ENCODE peak calls at places on chromosome 1, in eight cellular contexts. D is AG10803, Q is left lung, R is colonic mucosa, Y is mammary epithelial cell, W is esophagus squamous epithelium, M is uterus, Z is spleen. N is an unnamed sample.

GRCh38 chr1:12478612-12478985 is 139.4 kb downstream of the DHRS3 start:
- DNase-seq in D (no peak), Q (no peak), R (no peak), Y (no peak), W (no peak), M (peak), Z (peak), N (no peak)

GRCh38 chr1:50369830-50370229 is 53.4 kb downstream of the DMRTA2 start:
- DNase-seq in D (no peak), Q (no peak), R (no peak), Y (peak), W (no peak), M (no peak), Z (no peak), N (no peak)

GRCh38 chr1:19006000-19006399 is 49.5 kb upstream of the IFFO2 start:
- DNase-seq in D (no peak), Q (no peak), R (peak), Y (no peak), W (no peak), M (no peak), Z (no peak), N (no peak)

GRCh38 chr1:38221006-38221649 is 174.5 kb upstream of the POU3F1 start:
- DNase-seq in D (peak), Q (no peak), R (no peak), Y (peak), W (no peak), M (no peak), Z (no peak), N (no peak)

GRCh38 chr1:111563619-111564018 is 56.0 kb upstream of the RAP1A start:
- DNase-seq in D (peak), Q (no peak), R (no peak), Y (peak), W (no peak), M (peak), Z (no peak), N (no peak)

GRCh38 chr1:28751315-28752056 is 14.7 kb downstream of the YTHDF2 start:
- DNase-seq in D (peak), Q (no peak), R (no peak), Y (peak), W (no peak), M (no peak), Z (no peak), N (no peak)

GRCh38 chr1:188043536-188044245 is 1214.9 kb downstream of the PLA2G4A start:
- DNase-seq in D (no peak), Q (no peak), R (no peak), Y (no peak), W (no peak), M (no peak), Z (no peak), N (no peak)

GRCh38 chr1:177355575-177355974 is 184.8 kb downstream of the BRINP2 start:
- DNase-seq in D (peak), Q (no peak), R (no peak), Y (peak), W (no peak), M (no peak), Z (no peak), N (no peak)

GRCh38 chr1:46411601-46412341 is 17.7 kb downstream of the FAAH start:
- DNase-seq in D (no peak), Q (no peak), R (no peak), Y (no peak), W (no peak), M (no peak), Z (peak), N (no peak)
- TF ChIP-seq CTCF in D (no peak), Q (no peak), R (no peak), Y (peak), W (no peak), M (no peak), Z (no peak), N (peak)

GRCh38 chr1:17799642-17800041 is 44.5 kb downstream of the ACTL8 start:
- DNase-seq in D (no peak), Q (no peak), R (no peak), Y (no peak), W (no peak), M (no peak), Z (no peak), N (no peak)
- H3K4me3 ChIP-seq in D (no peak), Q (no peak), R (no peak), Y (no peak), W (no peak), M (no peak), Z (no peak), N (no peak)

GRCh38 chr1:232611834-232612233 is 18.1 kb downstream of the SIPA1L2 start:
- DNase-seq in D (no peak), Q (no peak), R (no peak), Y (no peak), W (no peak), M (no peak), Z (no peak), N (no peak)
- TF ChIP-seq CTCF in D (no peak), Q (no peak), R (no peak), Y (no peak), W (no peak), M (no peak), Z (no peak), N (no peak)

GRCh38 chr1:93350322-93350721 is 4.6 kb downstream of the DR1 start:
- DNase-seq in D (no peak), Q (no peak), R (no peak), Y (no peak), W (no peak), M (no peak), Z (no peak), N (no peak)
- H3K4me3 ChIP-seq in D (no peak), Q (no peak), R (no peak), Y (peak), W (no peak), M (no peak), Z (no peak), N (no peak)

DNA sequence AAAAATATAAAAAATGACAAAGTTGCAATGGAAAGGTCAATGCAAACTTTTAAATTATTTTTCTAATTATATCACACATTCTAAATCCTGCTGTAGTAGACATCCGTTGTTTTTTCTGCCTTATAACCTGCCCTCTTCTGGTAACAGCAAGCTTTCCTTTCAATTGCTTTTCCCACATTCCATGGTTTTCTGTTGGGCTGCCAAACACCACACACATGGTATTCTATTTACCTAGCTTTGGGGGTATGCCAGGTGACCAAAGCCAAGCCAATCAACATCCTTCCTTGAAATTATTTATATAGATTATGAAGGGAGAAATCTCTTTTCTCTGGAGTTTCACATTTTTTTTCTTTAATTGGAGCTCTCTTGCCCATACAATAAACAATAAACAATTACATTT is 3.4 kb upstream of the LAMC1 start:
- DNase-seq in D (peak), Q (no peak), R (no peak), Y (peak), W (no peak), M (no peak), Z (no peak), N (no peak)
- TF ChIP-seq CTCF in D (peak), Q (no peak), R (no peak), Y (peak), W (no peak), M (no peak), Z (no peak), N (no peak)

GRCh38 chr1:34212673-34213072 is 36.0 kb downstream of the C1orf94 start:
- DNase-seq in D (no peak), Q (no peak), R (no peak), Y (no peak), W (no peak), M (no peak), Z (no peak), N (no peak)
- H3K4me3 ChIP-seq in D (no peak), Q (no peak), R (no peak), Y (no peak), W (no peak), M (no peak), Z (no peak), N (no peak)

DNA sequence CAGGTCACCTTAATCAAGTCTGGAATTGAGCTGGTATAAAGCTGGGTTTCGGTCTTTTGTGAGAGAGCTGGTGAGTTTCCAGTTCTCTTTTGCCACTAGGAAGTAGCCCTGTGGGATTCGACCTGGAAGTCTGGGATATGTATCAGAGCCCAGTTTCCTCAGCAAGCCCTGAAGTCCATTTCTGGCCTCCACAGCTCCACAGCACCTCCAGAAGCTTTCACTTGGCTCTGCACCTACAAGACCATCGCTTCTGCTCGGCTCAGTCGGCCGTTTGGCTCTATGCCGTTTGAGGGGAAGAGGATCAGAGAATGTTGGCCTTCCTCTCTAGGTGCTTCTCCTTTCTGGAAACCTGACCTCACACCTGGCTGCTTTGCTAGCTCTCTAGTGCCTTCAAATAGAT is 148.0 kb downstream of the GALNT2 start:
- DNase-seq in D (peak), Q (no peak), R (peak), Y (no peak), W (no peak), M (peak), Z (no peak), N (peak)
- TF ChIP-seq CTCF in D (peak), Q (peak), R (peak), Y (peak), W (peak), M (peak), Z (no peak), N (peak)

DNA sequence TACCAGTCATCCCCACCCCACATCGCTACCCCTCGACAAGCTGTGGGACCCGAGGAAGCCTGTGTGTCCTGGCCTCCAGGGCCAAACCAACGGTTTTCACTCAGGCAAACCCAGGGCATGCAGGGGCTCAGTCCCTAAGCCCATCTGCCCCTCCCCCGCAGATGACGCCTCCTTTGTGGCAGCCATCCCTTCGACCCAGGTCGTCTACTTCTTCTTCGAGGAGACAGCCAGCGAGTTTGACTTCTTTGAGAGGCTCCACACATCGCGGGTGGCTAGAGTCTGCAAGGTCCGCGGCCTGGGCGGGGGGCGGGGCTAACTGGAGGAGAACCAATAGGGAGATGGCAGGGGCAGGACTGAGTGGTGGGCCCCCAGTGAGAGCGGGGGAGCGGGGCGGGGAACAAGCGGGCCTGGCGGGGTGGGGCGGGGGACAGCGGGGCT is 7.4 kb downstream of the SEMA4A start:
- DNase-seq in D (peak), Q (peak), R (peak), Y (no peak), W (no peak), M (peak), Z (peak), N (peak)
- H3K4me3 ChIP-seq in D (peak), Q (peak), R (peak), Y (no peak), W (peak), M (peak), Z (no peak), N (peak)